ENCODE peak calls at places on chromosomes 16 and 17, in six cellular contexts. U is stimulated activated CD4-positive, alpha-beta T cell treated with anti-CD3 and anti-CD28 coated beads, Interleukin-15, amount 100 ng/mL, for 1 hour; H is activated CD4-positive, alpha-beta T cell treated with anti-CD3 and anti-CD28 coated beads, Interleukin-2, amount 50 U/mL, for 1 hour; L is amniotic stem cell; W is naive thymus-derived CD8-positive, alpha-beta T cell; B is psoas muscle. K is an unnamed sample.

GRCh38 chr17:32586666-32587065 is 99.9 kb downstream of the CDK5R1 start:
- DNase-seq in U (no peak), H (no peak), L (no peak), W (no peak), B (no peak), K (no peak)

GRCh38 chr17:78892520-78892919 is 10.5 kb downstream of the CEP295NL start:
- DNase-seq in U (no peak), H (no peak), L (no peak), W (no peak), B (no peak), K (peak; percentile 51)

GRCh38 chr17:18038149-18038850 is 668 bp downstream of the ATPAF2 start:
- DNase-seq in U (no peak), H (no peak), L (no peak), W (no peak), B (no peak), K (no peak)

GRCh38 chr16:49699718-49700117 is 156.2 kb downstream of the ZNF423 start:
- DNase-seq in U (no peak), H (no peak), L (no peak), W (no peak), B (no peak), K (no peak)

GRCh38 chr16:54268766-54269165 is 17.8 kb downstream of the IRX3 start:
- DNase-seq in U (no peak), H (no peak), L (no peak), W (no peak), B (no peak), K (no peak)

GRCh38 chr17:46802831-46803230 is 15.7 kb downstream of the WNT3 start:
- DNase-seq in U (no peak), H (no peak), L (no peak), W (no peak), B (no peak), K (no peak)

GRCh38 chr16:1698680-1699079 is 7.3 kb upstream of the MAPK8IP3 start:
- DNase-seq in U (no peak), H (no peak), L (no peak), W (no peak), B (no peak), K (no peak)

GRCh38 chr17:79987187-79987889 is 48.3 kb downstream of the TBC1D16 start:
- DNase-seq in U (no peak), H (no peak), L (no peak), W (no peak), B (no peak), K (peak; percentile 50)

GRCh38 chr17:7347630-7348477 is 4.1 kb upstream of the KCTD11 start:
- DNase-seq in U (no peak), H (no peak), L (no peak), W (no peak), B (no peak), K (no peak)

GRCh38 chr16:67157892-67158635 is 1.6 kb downstream of the TRADD start:
- DNase-seq in U (no peak), H (no peak), L (no peak), W (no peak), B (no peak), K (no peak)

GRCh38 chr17:44374306-44375195 is 10.9 kb upstream of the FAM171A2 start:
- DNase-seq in U (no peak), H (no peak), L (no peak), W (no peak), B (no peak), K (peak; percentile 69)